ENCODE peak calls at places on chromosomes 4 and X, in six cellular contexts. D is IMR-90, J is cardiac muscle cell, U is cardiac fibroblast, P is mesothelial cell of epicardium, K is pancreas. F is an unnamed sample.

GRCh38 chrX:57752866-57753265 is 72.8 kb upstream of the NLRP2B start:
- DNase-seq in U (no peak), P (no peak), J (no peak), D (no peak), K (no peak), F (no peak)

GRCh38 chrX:13791559-13791958 is 25.3 kb downstream of the GPM6B start:
- DNase-seq in J (no peak), D (no peak), U (no peak), P (no peak), K (no peak), F (peak)

GRCh38 chrX:77900688-77901087 is 1.4 kb downstream of the COX7B start:
- DNase-seq in D (no peak), P (no peak), J (no peak), U (peak), K (no peak), F (no peak)

GRCh38 chr4:141350122-141350904 is 129.6 kb downstream of the ZNF330 start:
- DNase-seq in P (no peak), J (no peak), D (peak), K (peak), U (peak), F (no peak)

GRCh38 chrX:111519215-111519614 is 7.8 kb downstream of the SERTM2 start:
- DNase-seq in P (no peak), K (no peak), U (peak), J (peak), D (peak), F (no peak)

GRCh38 chrX:20042221-20042620 is 51.4 kb upstream of the BCLAF3 start:
- DNase-seq in K (no peak), D (no peak), J (no peak), U (no peak), P (no peak), F (no peak)

GRCh38 chr4:144174401-144175067 is 34.0 kb upstream of the GYPA start:
- DNase-seq in J (peak), P (no peak), U (peak), D (peak), K (no peak), F (no peak)

GRCh38 chr4:2220016-2220620 is 21.8 kb downstream of the HAUS3 start:
- DNase-seq in P (peak), K (peak), U (peak), J (peak), D (peak), F (peak)

GRCh38 chr4:109094061-109094460 is 208.4 kb downstream of the COL25A1 start:
- DNase-seq in K (no peak), U (no peak), J (no peak), P (no peak), D (no peak), F (no peak)

GRCh38 chr4:3874525-3875110 is 108.4 kb downstream of the ADRA2C start:
- DNase-seq in J (no peak), P (no peak), K (no peak), U (no peak), D (no peak), F (peak)

GRCh38 chr4:1055721-1056590 is 44.5 kb downstream of the FGFRL1 start:
- DNase-seq in J (no peak), U (no peak), K (peak), P (no peak), D (peak), F (peak)

GRCh38 chr4:101285985-101286384 is 61.3 kb downstream of the PPP3CA start:
- DNase-seq in P (no peak), U (no peak), J (no peak), K (no peak), D (no peak), F (no peak)
- TF ChIP-seq CTCF in P (no peak), U (no peak), J (no peak), K (no peak), D (no peak), F (no peak)

GRCh38 chr4:8396762-8397406 is 43.6 kb downstream of the ACOX3 start:
- DNase-seq in K (peak), U (no peak), P (no peak), J (no peak), D (no peak), F (no peak)

GRCh38 chr4:8400641-8401325 is 39.7 kb downstream of the ACOX3 start:
- DNase-seq in D (no peak), J (no peak), U (no peak), K (no peak), P (no peak), F (no peak)

GRCh38 chr4:8399298-8399697 is 41.2 kb downstream of the ACOX3 start:
- DNase-seq in J (no peak), P (no peak), K (peak), U (no peak), D (no peak), F (no peak)

GRCh38 chr4:8395504-8395903 is 45.0 kb downstream of the ACOX3 start:
- DNase-seq in J (no peak), U (no peak), P (no peak), K (no peak), D (no peak), F (no peak)

DNA sequence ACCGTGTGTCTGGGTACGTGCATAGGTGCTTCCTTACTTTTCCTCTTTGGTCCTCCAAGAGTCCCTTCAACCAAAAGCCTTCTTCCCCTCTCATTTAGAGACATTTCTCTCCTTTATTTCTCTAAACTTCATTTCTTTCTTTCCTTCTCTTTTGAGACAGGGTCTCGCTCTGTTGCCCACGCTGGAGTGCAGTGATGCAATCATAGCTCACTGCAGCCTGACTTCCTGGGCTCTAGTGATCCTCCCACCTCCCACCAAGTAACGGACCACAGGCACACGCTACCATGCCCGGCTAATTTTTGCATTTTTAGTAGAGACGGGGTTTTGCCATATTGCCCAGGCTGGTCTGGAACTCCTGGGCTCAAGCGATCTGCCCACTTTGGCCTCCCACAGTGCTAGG is 42.2 kb downstream of the ACOX3 start:
- DNase-seq in K (no peak), U (no peak), J (no peak), D (no peak), P (no peak), F (no peak)
- TF ChIP-seq CTCF in K (no peak), U (no peak), J (no peak), D (no peak), P (no peak), F (no peak)

GRCh38 chr4:157045507-157046127 is 30.3 kb upstream of the GLRB start:
- DNase-seq in U (peak), P (no peak), J (peak), D (peak), K (no peak), F (no peak)
- TF ChIP-seq CTCF in U (peak), P (peak), J (peak), D (peak), K (peak), F (peak)

GRCh38 chr4:119559044-119559647 is 69.5 kb downstream of the PDE5A start:
- DNase-seq in J (peak), K (no peak), P (no peak), D (peak), U (peak), F (no peak)
- TF ChIP-seq CTCF in J (peak), K (peak), P (peak), D (peak), U (peak), F (peak)

GRCh38 chrX:11040976-11041375 is 70.2 kb upstream of the HCCS start:
- DNase-seq in U (no peak), P (no peak), D (peak), K (no peak), J (no peak), F (no peak)

DNA sequence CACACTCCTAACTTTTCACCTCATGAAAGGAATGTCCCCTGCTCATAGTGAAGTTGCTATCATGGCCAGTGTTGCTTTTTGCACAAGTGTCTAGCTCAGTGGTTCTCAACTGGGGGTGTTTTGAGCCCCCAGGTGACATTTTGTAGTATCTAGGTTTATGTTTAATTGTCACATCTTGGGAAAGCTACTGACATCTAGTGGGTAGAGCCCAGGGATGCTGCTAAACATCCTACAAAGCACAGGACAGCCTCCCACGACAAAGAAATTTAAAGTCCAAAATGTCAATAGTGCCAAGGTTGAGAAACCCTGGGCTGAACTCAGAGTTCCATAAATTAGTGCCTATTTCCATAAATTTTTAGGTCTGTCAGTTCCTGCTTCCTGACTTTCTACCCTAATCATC is 70.7 kb upstream of the HCCS start:
- DNase-seq in J (peak), D (no peak), P (no peak), K (no peak), U (peak), F (no peak)
- TF ChIP-seq CTCF in J (peak), D (no peak), P (no peak), K (no peak), U (no peak), F (no peak)

F was measured in dorsolateral prefrontal cortex.